ENCODE peak calls at places on chromosomes 1 and 21, in six cellular contexts. G is HepG2, Q is K562, X is SK-N-SH, Z is H1, K is GM12878. S is an unnamed sample.

GRCh38 chr1:25806418-25806817 is 6.4 kb downstream of the SELENON start:
- DNase-seq in G (no peak), Q (no peak), X (peak; percentile 49), Z (no peak), K (no peak), S (no peak)

GRCh38 chr1:108533351-108534083 is 26.4 kb upstream of the EEIG2 start:
- DNase-seq in G (no peak), Q (peak; percentile 85), X (no peak), Z (no peak), K (peak; percentile 40), S (no peak)

GRCh38 chr1:178461676-178462075 is 35.1 kb downstream of the CLEC20A start:
- DNase-seq in G (no peak), Q (no peak), X (no peak), Z (no peak), K (no peak), S (no peak)

GRCh38 chr21:29436143-29436542 is 137.4 kb downstream of the BACH1 start:
- DNase-seq in G (no peak), Q (no peak), X (no peak), Z (no peak), K (no peak), S (no peak)

GRCh38 chr21:16082038-16082816 is 352.4 kb downstream of the USP25 start:
- DNase-seq in G (no peak), Q (no peak), X (no peak), Z (no peak), K (no peak), S (no peak)

GRCh38 chr1:24207709-24208108 is 20.6 kb upstream of the IFNLR1 start:
- DNase-seq in G (no peak), Q (no peak), X (no peak), Z (no peak), K (no peak), S (no peak)

GRCh38 chr1:85027242-85027983 is 20.9 kb downstream of the MCOLN3 start:
- DNase-seq in G (no peak), Q (no peak), X (no peak), Z (no peak), K (no peak), S (no peak)

GRCh38 chr1:1753607-1754005 is 24.7 kb downstream of the NADK start:
- DNase-seq in G (no peak), Q (no peak), X (no peak), Z (no peak), K (no peak), S (no peak)

GRCh38 chr1:157156058-157156541 is 17.9 kb upstream of the ETV3 start:
- DNase-seq in G (peak; percentile 57), Q (peak; percentile 78), X (peak; percentile 83), Z (peak; percentile 98), K (no peak), S (no peak)
- H3K4me3 ChIP-seq in G (peak overlapping the region; percentile 21), Q (peak overlapping the region; percentile 21), X (no peak overlapping the region), Z (no peak overlapping the region), K (no peak overlapping the region), S (no peak overlapping the region)

GRCh38 chr1:2821970-2822620 is 20.6 kb upstream of the TTC34 start:
- DNase-seq in G (no peak), Q (peak; percentile 75), X (peak; percentile 82), Z (peak; percentile 43), K (no peak), S (no peak)
- TF ChIP-seq GABPA in G (no peak), Q (no peak), X (no peak), Z (no peak), K (no peak), S (no peak)

GRCh38 chr1:62381831-62382505 is 54.9 kb upstream of the USP1 start:
- DNase-seq in G (no peak), Q (no peak), X (no peak), Z (no peak), K (no peak), S (no peak)

GRCh38 chr1:62382581-62382980 is 54.3 kb upstream of the USP1 start:
- DNase-seq in G (no peak), Q (no peak), X (no peak), Z (no peak), K (no peak), S (no peak)

GRCh38 chr1:62373221-62373620 is 54.0 kb upstream of the KANK4 start:
- DNase-seq in G (no peak), Q (no peak), X (no peak), Z (no peak), K (no peak), S (no peak)

GRCh38 chr1:62371375-62371774 is 52.1 kb upstream of the KANK4 start:
- DNase-seq in G (no peak), Q (no peak), X (no peak), Z (no peak), K (no peak), S (no peak)

DNA sequence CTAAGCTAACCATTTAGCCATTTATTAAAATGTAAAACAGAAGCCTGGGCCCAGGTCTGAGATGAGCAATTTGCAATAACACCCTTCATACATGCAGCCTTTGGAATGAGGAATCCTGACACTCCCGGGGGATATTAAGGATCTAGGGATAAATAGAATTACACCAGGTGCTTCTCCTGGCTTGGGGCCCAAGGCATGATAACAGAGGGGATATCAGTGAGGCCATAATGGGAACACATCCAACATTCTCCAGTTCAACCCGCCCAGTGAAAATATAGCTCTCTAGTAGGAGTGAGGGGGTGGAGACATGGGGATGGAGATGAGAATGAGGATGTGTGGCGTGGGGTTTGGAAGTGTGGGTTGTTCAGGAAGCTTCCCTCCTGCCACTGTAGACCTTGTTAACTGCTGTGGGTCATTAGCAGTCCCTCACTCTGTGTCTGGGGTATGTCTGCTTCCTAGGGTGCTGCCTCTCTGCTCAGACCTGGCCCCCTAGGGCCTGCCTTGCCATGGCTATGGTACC is 57.9 kb upstream of the KANK4 start:
- DNase-seq in G (no peak), Q (no peak), X (no peak), Z (no peak), K (no peak), S (no peak)
- H3K4me3 ChIP-seq in G (no peak overlapping the region), Q (no peak overlapping the region), X (no peak overlapping the region), Z (no peak overlapping the region), K (no peak overlapping the region), S (no peak overlapping the region)

GRCh38 chr1:211474426-211474825 is 17.5 kb downstream of the RD3 start:
- DNase-seq in G (no peak), Q (peak; percentile 15), X (no peak), Z (no peak), K (no peak), S (no peak)
- TF ChIP-seq GABPA in G (no peak), Q (no peak), X (no peak), Z (no peak), K (no peak), S (no peak)

GRCh38 chr1:8460784-8461183 is 142.9 kb downstream of the SLC45A1 start:
- DNase-seq in G (no peak), Q (no peak), X (no peak), Z (no peak), K (no peak), S (no peak)
- H3K4me3 ChIP-seq in G (no peak overlapping the region), Q (no peak overlapping the region), X (no peak overlapping the region), Z (peak overlapping the region; percentile 16), K (no peak overlapping the region), S (no peak overlapping the region)

GRCh38 chr1:59156526-59157196 is 140.2 kb upstream of the FGGY start:
- DNase-seq in G (no peak), Q (no peak), X (no peak), Z (no peak), K (no peak), S (no peak)

GRCh38 chr1:59155326-59155725 is 141.6 kb upstream of the FGGY start:
- DNase-seq in G (no peak), Q (no peak), X (no peak), Z (no peak), K (no peak), S (no peak)

GRCh38 chr1:59151860-59152259 is 145.0 kb upstream of the FGGY start:
- DNase-seq in G (no peak), Q (no peak), X (no peak), Z (no peak), K (no peak), S (no peak)

GRCh38 chr1:59156031-59156430 is 140.9 kb upstream of the FGGY start:
- DNase-seq in G (no peak), Q (no peak), X (no peak), Z (no peak), K (no peak), S (no peak)

DNA sequence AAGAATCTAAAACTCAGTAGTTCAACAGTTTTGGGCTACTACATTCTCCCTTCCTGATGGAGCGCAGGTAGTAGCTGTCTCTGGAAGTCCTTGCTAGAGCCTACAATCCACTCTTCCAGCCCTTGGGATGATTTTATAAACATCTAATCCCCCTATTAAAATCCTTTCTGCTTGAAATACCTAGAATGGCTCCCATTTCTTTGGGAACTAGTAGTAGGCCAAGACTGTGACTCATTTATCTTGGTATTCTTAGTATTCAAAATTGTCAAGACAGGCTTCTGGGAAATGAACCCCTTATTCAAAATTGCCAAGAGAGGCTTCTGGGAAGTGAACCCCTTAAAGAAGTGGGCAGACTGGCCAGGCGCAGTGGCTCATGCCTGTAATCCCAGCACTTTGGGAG is 142.5 kb upstream of the FGGY start:
- DNase-seq in G (no peak), Q (no peak), X (no peak), Z (no peak), K (no peak), S (no peak)
- TF ChIP-seq GABPA in G (no peak), Q (no peak), X (no peak), Z (no peak), K (no peak), S (no peak)

DNA sequence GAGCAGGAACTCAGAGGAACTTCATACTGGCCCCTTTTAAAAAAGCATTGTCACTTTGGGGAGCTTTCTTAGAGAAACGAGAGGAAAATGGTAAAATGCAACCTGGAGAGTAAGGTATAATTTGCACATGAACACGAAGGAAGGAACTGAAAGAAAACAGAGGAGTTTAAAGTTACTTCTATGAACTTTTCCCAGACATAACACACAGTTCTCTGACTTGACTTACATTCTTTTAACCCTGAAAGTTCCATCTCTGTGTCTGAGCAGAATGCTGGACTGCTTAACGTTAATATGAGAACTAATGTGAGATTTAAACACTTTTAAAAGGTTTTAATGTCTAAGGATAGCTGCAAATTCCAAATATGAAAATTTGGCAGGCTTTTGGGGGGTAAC is 102.3 kb downstream of the NFIA start:
- DNase-seq in G (no peak), Q (no peak), X (no peak), Z (no peak), K (no peak), S (no peak)
- H3K4me3 ChIP-seq in G (peak overlapping the region; percentile 51), Q (peak overlapping the region; percentile 4), X (no peak overlapping the region), Z (no peak overlapping the region), K (no peak overlapping the region), S (no peak overlapping the region)

GRCh38 chr1:111976842-111977241 is 12.6 kb downstream of the KCND3 start:
- DNase-seq in G (peak; percentile 61), Q (no peak), X (no peak), Z (no peak), K (no peak), S (no peak)
- TF ChIP-seq GABPA in G (no peak), Q (no peak), X (no peak), Z (no peak), K (no peak), S (no peak)

GRCh38 chr21:38811257-38811656 is 5.5 kb downstream of the ETS2 start:
- DNase-seq in G (no peak), Q (no peak), X (no peak), Z (no peak), K (no peak), S (no peak)
- H3K4me3 ChIP-seq in G (no peak overlapping the region), Q (no peak overlapping the region), X (no peak overlapping the region), Z (no peak overlapping the region), K (no peak overlapping the region), S (no peak overlapping the region)